ENCODE peak calls at places on chromosomes 4 and X, in ten cellular contexts. Y, E, B, O, S, U, V, G, N and F are unnamed samples.

GRCh38 chrX:68018248-68019203 is 414.8 kb downstream of the OPHN1 start:
- DNase-seq in O (peak), N (peak), S (peak), G (no peak), Y (peak), E (no peak), B (no peak), U (peak), V (peak), F (peak)

GRCh38 chrX:111083101-111083500 is 12.9 kb upstream of the PAK3 start:
- DNase-seq in Y (no peak), S (no peak), B (no peak), O (no peak), N (no peak), E (no peak), V (no peak), U (peak), G (no peak), F (no peak)

GRCh38 chrX:135931644-135932487 is 38.4 kb downstream of the SAGE1 start:
- DNase-seq in Y (peak), V (peak), E (peak), S (peak), O (peak), G (peak), N (peak), B (peak), U (peak), F (no peak)

GRCh38 chr4:142925161-142925560 is 79.1 kb upstream of the INPP4B start:
- DNase-seq in U (no peak), O (no peak), G (no peak), B (no peak), S (no peak), Y (no peak), N (no peak), E (no peak), V (no peak), F (no peak)

GRCh38 chr4:144356941-144357381 is 216.4 kb upstream of the GYPA start:
- DNase-seq in V (no peak), O (peak), N (peak), B (no peak), E (no peak), G (no peak), Y (peak), S (no peak), U (peak), F (no peak)

GRCh38 chrX:65690057-65690855 is 22.8 kb downstream of the MSN start:
- DNase-seq in V (no peak), E (no peak), N (no peak), S (no peak), O (no peak), G (no peak), B (no peak), Y (no peak), U (peak), F (peak)

GRCh38 chr4:113153529-113154101 is 104.2 kb downstream of the ANK2 start:
- DNase-seq in V (no peak), N (no peak), B (no peak), S (no peak), O (no peak), Y (peak), G (no peak), U (peak), E (no peak), F (no peak)

GRCh38 chrX:109890910-109891502 is 111.9 kb upstream of the TMEM164 start:
- DNase-seq in Y (peak), G (peak), E (peak), O (peak), B (peak), V (peak), N (peak), S (peak), U (peak), F (peak)

GRCh38 chr4:76883147-76883546 is 14.8 kb downstream of the SOWAHB start:
- DNase-seq in N (no peak), S (no peak), Y (no peak), B (no peak), V (no peak), E (no peak), O (no peak), G (no peak), U (peak), F (no peak)

GRCh38 chr4:110119880-110120279 is 78.5 kb downstream of the ELOVL6 start:
- DNase-seq in U (peak), V (no peak), S (no peak), O (no peak), N (no peak), B (no peak), G (no peak), Y (no peak), E (no peak), F (peak)

GRCh38 chr4:133084421-133084820 is 64.7 kb upstream of the PCDH10 start:
- DNase-seq in V (no peak), N (no peak), O (no peak), B (no peak), Y (no peak), E (no peak), U (no peak), S (no peak), G (no peak), F (no peak)

GRCh38 chr4:98110214-98110613 is 33.1 kb downstream of the STPG2 start:
- DNase-seq in G (no peak), S (no peak), Y (no peak), B (no peak), O (no peak), V (no peak), N (no peak), U (no peak), E (no peak), F (no peak)

GRCh38 chr4:98117363-98117762 is 25.9 kb downstream of the STPG2 start:
- DNase-seq in U (no peak), G (no peak), O (no peak), N (no peak), Y (no peak), E (no peak), V (no peak), S (no peak), B (no peak), F (no peak)

GRCh38 chr4:98110929-98111328 is 32.3 kb downstream of the STPG2 start:
- DNase-seq in Y (peak), G (no peak), N (no peak), U (no peak), V (no peak), O (no peak), S (no peak), E (no peak), B (no peak), F (no peak)

DNA sequence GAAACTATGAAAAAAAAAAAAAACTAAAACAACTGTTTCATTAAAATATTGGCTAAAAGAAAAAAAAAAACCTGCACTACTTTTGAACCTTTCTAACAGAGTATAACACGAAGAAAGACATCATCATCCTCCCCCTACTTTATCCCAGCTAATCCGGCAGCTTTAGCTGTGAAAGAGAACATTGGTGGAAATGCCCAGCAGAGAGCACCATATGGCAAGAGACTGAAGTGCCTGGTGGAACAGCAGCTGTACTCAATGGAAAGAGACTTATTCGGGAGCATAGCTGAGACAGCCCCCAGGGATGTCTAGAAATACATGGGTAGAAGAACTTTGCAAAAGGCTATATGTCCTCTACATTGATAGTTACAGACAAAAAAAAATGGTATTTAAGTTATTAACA is 30.3 kb downstream of the STPG2 start:
- DNase-seq in U (peak), B (no peak), E (no peak), S (peak), Y (peak), V (no peak), G (no peak), O (peak), N (peak), F (peak)
- TF ChIP-seq CTCF in U (peak), B (peak), E (no peak), S (peak), Y (peak), V (no peak), G (no peak), O (no peak), N (peak), F (peak)

GRCh38 chrX:134460005-134460860 is at the start of gene HPRT1:
- DNase-seq in V (peak), N (peak), Y (peak), U (peak), O (peak), G (peak), E (peak), S (peak), B (peak), F (peak)
- TF ChIP-seq CTCF in V (no peak), N (no peak), Y (no peak), U (no peak), O (no peak), G (no peak), E (no peak), S (no peak), B (no peak), F (no peak)

DNA sequence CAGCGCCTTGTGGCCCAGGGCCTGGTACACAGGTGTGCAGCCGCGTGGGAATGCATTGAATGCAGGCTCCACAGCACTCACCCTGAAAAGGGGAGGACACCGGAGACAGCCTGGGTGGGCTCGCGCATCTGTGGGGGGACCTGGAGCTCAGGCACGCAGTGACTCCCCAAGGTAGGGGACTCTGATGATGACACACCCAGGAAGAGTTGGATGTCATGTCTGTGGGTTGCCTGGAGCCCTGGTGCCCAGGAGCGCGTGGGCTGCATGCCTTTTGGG is 32.7 kb upstream of the HTRA3 start:
- DNase-seq in O (no peak), V (no peak), G (no peak), B (no peak), S (no peak), N (no peak), Y (no peak), U (no peak), E (peak), F (no peak)
- TF ChIP-seq CTCF in O (no peak), V (no peak), G (no peak), B (no peak), S (no peak), N (no peak), Y (no peak), U (no peak), E (no peak), F (no peak)

DNA sequence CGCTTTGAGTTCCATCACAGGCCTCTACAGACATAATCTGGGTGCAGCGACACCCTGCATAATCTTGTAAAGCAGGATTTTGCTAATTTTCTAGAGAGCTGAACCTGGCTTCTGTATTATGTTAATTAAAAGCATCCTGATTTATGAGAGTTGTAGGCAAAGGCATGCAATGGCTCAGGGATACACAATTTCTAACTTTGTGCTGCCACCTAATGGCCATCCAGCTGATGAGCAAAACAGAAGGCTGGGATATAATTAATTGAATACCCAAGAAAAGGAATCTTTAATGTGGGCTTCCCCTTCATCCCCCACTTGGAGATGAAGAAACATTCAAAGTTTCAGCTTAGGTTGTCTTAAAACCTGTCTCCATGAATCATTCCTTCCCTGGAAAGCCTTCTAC is 78.1 kb downstream of the BMP15 start:
- DNase-seq in B (no peak), V (peak), G (no peak), S (peak), Y (peak), E (no peak), U (peak), N (peak), O (peak), F (peak)
- TF ChIP-seq CTCF in B (peak), V (peak), G (no peak), S (peak), Y (peak), E (peak), U (peak), N (peak), O (peak), F (peak)

DNA sequence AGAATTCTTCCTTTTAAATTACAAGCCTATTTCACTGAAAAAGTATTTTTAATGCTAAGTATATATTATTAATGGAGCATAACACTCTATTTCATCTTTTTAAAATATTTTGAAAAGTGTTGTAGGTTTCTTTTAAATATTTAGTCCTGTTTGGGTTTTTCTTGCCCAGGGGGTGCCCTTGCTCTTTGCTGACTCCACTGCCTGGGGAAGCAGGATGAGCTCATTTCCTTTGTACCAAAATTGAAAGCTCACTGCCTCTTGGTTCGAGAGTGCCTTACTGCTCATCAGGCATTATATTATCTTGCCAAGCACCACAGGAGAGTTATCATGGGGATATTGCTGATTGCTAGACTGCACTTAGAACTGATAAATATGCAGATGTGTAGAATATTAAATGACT is 819.2 kb downstream of the PCDH18 start:
- DNase-seq in N (no peak), Y (peak), U (peak), V (no peak), B (no peak), S (no peak), O (peak), G (no peak), E (no peak), F (no peak)
- TF ChIP-seq CTCF in N (no peak), Y (peak), U (no peak), V (no peak), B (peak), S (peak), O (no peak), G (no peak), E (no peak), F (no peak)

DNA sequence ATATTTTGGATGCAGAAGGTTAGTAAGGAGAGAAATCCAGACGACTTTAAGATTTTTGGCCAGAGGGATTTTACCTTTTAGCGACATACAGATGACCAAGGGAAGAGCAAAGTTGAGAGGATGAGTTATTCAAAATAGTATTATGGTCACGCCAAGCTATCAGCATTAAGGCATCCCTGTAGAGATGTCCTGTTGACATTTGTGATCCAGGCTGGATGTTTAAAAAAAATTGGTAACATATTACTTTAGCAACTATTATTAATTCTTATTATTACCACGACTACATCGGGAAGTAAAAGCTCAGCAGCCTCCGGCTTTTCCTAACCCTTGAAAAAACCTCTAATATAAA is 562 bp upstream of the OSTC start:
- DNase-seq in Y (no peak), V (no peak), O (no peak), S (no peak), U (no peak), N (no peak), B (no peak), E (no peak), G (no peak), F (no peak)
- TF ChIP-seq CTCF in Y (no peak), V (no peak), O (no peak), S (no peak), U (no peak), N (no peak), B (no peak), E (no peak), G (no peak), F (no peak)

GRCh38 chr4:90030953-90031352 is 96.2 kb upstream of the CCSER1 start:
- DNase-seq in E (no peak), G (no peak), O (no peak), Y (peak), U (no peak), V (no peak), N (peak), S (peak), B (no peak), F (no peak)
- TF ChIP-seq CTCF in E (no peak), G (no peak), O (no peak), Y (peak), U (no peak), V (no peak), N (peak), S (no peak), B (peak), F (no peak)

GRCh38 chrX:32276153-32276552 is 935.2 kb downstream of the DMD start:
- DNase-seq in B (no peak), V (no peak), S (no peak), E (no peak), N (no peak), Y (no peak), G (no peak), U (no peak), O (no peak), F (no peak)

DNA sequence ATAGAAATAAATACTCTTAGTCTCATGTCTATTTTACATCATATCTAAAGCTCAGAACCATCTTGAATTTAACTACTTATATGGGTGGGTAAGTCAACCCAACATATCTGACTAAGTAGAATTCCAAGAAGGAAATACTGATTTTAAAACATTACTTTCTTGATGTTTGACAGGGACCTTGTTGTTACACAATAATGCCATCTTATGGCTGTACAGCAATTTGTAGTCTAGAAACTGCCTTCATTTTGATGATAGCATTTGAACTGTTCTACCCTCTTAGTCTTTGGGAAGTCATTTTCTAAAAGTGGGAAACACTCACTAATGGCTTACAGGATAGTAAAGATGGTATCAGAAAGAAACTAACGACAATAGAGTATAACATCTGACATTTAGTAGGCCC is 929.5 kb downstream of the DMD start:
- DNase-seq in G (no peak), S (no peak), E (no peak), Y (no peak), N (no peak), V (no peak), U (no peak), O (no peak), B (no peak), F (no peak)
- TF ChIP-seq CTCF in G (no peak), S (no peak), E (no peak), Y (no peak), N (no peak), V (no peak), U (no peak), O (no peak), B (no peak), F (no peak)